ENCODE peak calls at places on chromosomes 3 and 15, in five cellular contexts. Y is mucosa of descending colon, W is left ventricle myocardium inferior, G is natural killer cell, M is pancreas. B is an unnamed sample.
A peak's percentile ranks its signal among the peaks of the same experiment; 100 is the strongest.

GRCh38 chr15:84748274-84749110 is at the start of gene ZNF592:
- DNase-seq in Y (peak; percentile 89), W (peak; percentile 89), G (peak; percentile 82), M (peak; percentile 86), B (peak; percentile 86)

GRCh38 chr3:184716652-184717607 is 5.1 kb upstream of the MAGEF1 start:
- DNase-seq in Y (peak; percentile 45), W (no peak), G (no peak), M (no peak), B (no peak)

GRCh38 chr15:45456212-45457106 is 66.1 kb downstream of the SLC30A4 start:
- DNase-seq in Y (peak; percentile 68), W (no peak), G (no peak), M (peak; percentile 30), B (peak; percentile 64)

GRCh38 chr3:134623615-134624245 is 27.1 kb downstream of the KY start:
- DNase-seq in Y (no peak), W (no peak), G (no peak), M (no peak), B (no peak)

GRCh38 chr3:33482126-33482525 is 41.9 kb upstream of the UBP1 start:
- DNase-seq in Y (no peak), W (no peak), G (no peak), M (no peak), B (no peak)

GRCh38 chr3:149375164-149375823 is 2.2 kb downstream of the TM4SF1 start:
- DNase-seq in Y (no peak), W (no peak), G (no peak), M (no peak), B (no peak)

GRCh38 chr3:136074546-136074945 is 109.0 kb downstream of the PPP2R3A start:
- DNase-seq in Y (no peak), W (no peak), G (no peak), M (no peak), B (no peak)

GRCh38 chr15:96322401-96323249 is 7.9 kb upstream of the NR2F2 start:
- DNase-seq in Y (no peak), W (no peak), G (no peak), M (no peak), B (peak; percentile 36)

GRCh38 chr3:162302983-162303624 is 806.5 kb downstream of the OTOL1 start:
- DNase-seq in Y (no peak), W (no peak), G (no peak), M (no peak), B (no peak)

GRCh38 chr3:45499529-45499928 is 95.0 kb upstream of the LIMD1 start:
- DNase-seq in Y (no peak), W (no peak), G (no peak), M (no peak), B (peak; percentile 33)
- TF ChIP-seq CTCF in Y (no peak), W (peak; percentile 56), G (peak; percentile 13), M (peak; percentile 28), B (peak; percentile 36)

GRCh38 chr3:52892625-52893311 is 4.6 kb downstream of the STIMATE start:
- DNase-seq in Y (no peak), W (no peak), G (no peak), M (no peak), B (peak; percentile 60)
- TF ChIP-seq CTCF in Y (no peak), W (no peak), G (no peak), M (no peak), B (no peak)

DNA sequence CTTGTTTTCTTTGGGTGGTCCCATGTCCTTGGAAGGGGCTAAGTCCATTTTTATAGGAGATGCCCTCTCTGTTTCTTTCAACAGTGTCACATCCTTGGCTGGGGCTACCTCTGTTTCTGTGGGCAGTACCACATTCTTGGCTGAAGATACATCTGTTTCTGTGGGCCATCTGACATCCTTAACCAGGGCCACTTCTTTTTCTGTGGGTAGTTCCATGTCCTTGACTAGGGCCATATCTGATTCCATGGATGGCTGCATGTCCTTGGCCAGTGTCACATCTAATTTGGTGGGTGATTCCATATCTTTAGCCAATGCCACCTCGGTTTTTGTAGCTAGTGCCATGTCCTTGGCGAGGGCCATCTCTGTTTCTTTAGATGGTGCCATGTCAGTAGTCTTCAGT is 99.5 kb downstream of the MAP4 start:
- DNase-seq in Y (no peak), W (no peak), G (no peak), M (no peak), B (no peak)
- TF ChIP-seq CTCF in Y (no peak), W (no peak), G (no peak), M (no peak), B (no peak)

GRCh38 chr3:137105277-137105977 is 147.6 kb downstream of the IL20RB start:
- DNase-seq in Y (no peak), W (no peak), G (no peak), M (no peak), B (peak; percentile 40)

GRCh38 chr3:137110392-137110996 is 152.7 kb downstream of the IL20RB start:
- DNase-seq in Y (no peak), W (no peak), G (no peak), M (no peak), B (peak; percentile 45)
- TF ChIP-seq CTCF in Y (peak; percentile 33), W (peak; percentile 80), G (peak; percentile 39), M (peak; percentile 72), B (peak; percentile 74)

DNA sequence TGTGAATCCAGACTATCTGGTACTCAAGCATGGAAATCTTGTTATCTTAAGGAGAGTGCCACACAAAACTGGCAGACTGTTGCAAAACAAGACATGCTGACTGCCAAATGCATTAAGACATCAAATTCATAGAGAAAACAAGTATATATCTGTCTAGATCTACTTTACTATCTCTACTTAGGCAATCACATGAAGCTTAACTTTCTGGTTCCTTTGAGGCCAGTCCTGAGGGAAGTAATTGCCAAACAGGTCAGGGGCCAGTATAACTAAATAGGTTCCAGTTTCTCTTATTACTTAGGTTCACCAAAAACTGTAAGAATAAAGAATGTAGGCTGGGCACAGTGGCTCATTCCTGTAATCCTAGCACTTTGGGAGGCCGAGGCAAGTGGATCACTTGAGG is 15.9 kb upstream of the SLC4A7 start:
- DNase-seq in Y (no peak), W (no peak), G (no peak), M (no peak), B (no peak)
- TF ChIP-seq CTCF in Y (no peak), W (no peak), G (no peak), M (no peak), B (no peak)

GRCh38 chr15:62452656-62453055 is 287.6 kb upstream of the C2CD4B start:
- DNase-seq in Y (no peak), W (no peak), G (no peak), M (no peak), B (no peak)

GRCh38 chr15:62452016-62452415 is 286.9 kb upstream of the C2CD4B start:
- DNase-seq in Y (no peak), W (no peak), G (no peak), M (no peak), B (no peak)

GRCh38 chr15:62447742-62448141 is 282.7 kb upstream of the C2CD4B start:
- DNase-seq in Y (no peak), W (peak; percentile 42), G (no peak), M (no peak), B (no peak)

GRCh38 chr15:62449638-62450037 is 284.6 kb upstream of the C2CD4B start:
- DNase-seq in Y (no peak), W (no peak), G (no peak), M (no peak), B (no peak)

DNA sequence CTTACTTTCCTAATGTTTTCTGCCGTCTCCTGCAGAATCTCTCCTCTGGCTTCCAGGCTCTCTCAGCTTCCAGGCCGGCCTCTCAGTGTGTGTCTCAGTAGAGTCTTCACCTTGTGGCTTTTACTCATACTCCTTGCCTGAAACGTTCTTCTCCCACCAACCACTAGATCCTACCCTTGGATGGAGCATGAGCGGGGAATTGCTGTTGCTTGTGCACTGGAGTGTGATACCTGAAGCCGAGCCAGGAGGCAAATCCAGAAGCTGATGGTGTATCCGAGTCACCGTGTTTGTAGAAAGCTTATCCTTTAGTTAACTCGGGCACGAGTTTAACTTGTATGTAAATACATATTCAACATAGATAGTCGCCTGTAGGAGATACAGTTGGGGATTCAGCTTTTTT is 285.0 kb upstream of the C2CD4B start:
- DNase-seq in Y (no peak), W (no peak), G (no peak), M (no peak), B (no peak)
- TF ChIP-seq CTCF in Y (no peak), W (no peak), G (no peak), M (no peak), B (no peak)

GRCh38 chr3:113234688-113235260 is 23.4 kb downstream of the BOC start:
- DNase-seq in Y (no peak), W (no peak), G (no peak), M (no peak), B (no peak)

GRCh38 chr3:113241292-113242033 is 30.1 kb downstream of the BOC start:
- DNase-seq in Y (no peak), W (no peak), G (no peak), M (no peak), B (no peak)

GRCh38 chr3:113242091-113242581 is 30.8 kb downstream of the BOC start:
- DNase-seq in Y (no peak), W (no peak), G (no peak), M (no peak), B (no peak)

GRCh38 chr3:113240841-113241240 is 29.5 kb downstream of the BOC start:
- DNase-seq in Y (no peak), W (no peak), G (no peak), M (no peak), B (no peak)

GRCh38 chr3:113238503-113238902 is 27.1 kb downstream of the BOC start:
- DNase-seq in Y (no peak), W (no peak), G (no peak), M (no peak), B (no peak)
- TF ChIP-seq CTCF in Y (no peak), W (no peak), G (no peak), M (no peak), B (no peak)

GRCh38 chr3:123258811-123259420 is 57.2 kb downstream of the SEC22A start:
- DNase-seq in Y (no peak), W (no peak), G (no peak), M (no peak), B (no peak)
- TF ChIP-seq CTCF in Y (peak; percentile 7), W (peak; percentile 72), G (peak; percentile 30), M (peak; percentile 41), B (peak; percentile 51)

GRCh38 chr15:48354694-48355303 is 23.6 kb downstream of the DUT start:
- DNase-seq in Y (no peak), W (no peak), G (no peak), M (no peak), B (no peak)

GRCh38 chr15:48360841-48361240 is 29.6 kb downstream of the DUT start:
- DNase-seq in Y (no peak), W (no peak), G (no peak), M (no peak), B (no peak)

GRCh38 chr15:48358681-48359152 is 27.5 kb downstream of the DUT start:
- DNase-seq in Y (no peak), W (no peak), G (no peak), M (no peak), B (peak; percentile 13)

GRCh38 chr15:48355377-48355776 is 24.1 kb downstream of the DUT start:
- DNase-seq in Y (no peak), W (no peak), G (no peak), M (no peak), B (no peak)

GRCh38 chr15:48358229-48358641 is 27.0 kb downstream of the DUT start:
- DNase-seq in Y (no peak), W (no peak), G (no peak), M (no peak), B (peak; percentile 17)
- TF ChIP-seq CTCF in Y (no peak), W (peak; percentile 70), G (no peak), M (peak; percentile 19), B (peak; percentile 56)